ENCODE peak calls at places on chromosomes 6 and 20, in six cellular contexts. One of them, this sample, is unnamed.

GRCh38 chr6:36314221-36315014 is 22.3 kb downstream of the BNIP5 start:
- DNase-seq in epithelial cell of proximal tubule: no peak
- DNase-seq in T47D: no peak
- DNase-seq in ELR: peak; percentile 21
- DNase-seq in posterior vena cava: peak; percentile 32
- DNase-seq in left ventricle myocardium inferior: no peak
- DNase-seq in this sample: peak; percentile 82

GRCh38 chr6:617485-618100 is 39.3 kb downstream of the HUS1B start:
- DNase-seq in posterior vena cava: no peak
- DNase-seq in ELR: no peak
- DNase-seq in left ventricle myocardium inferior: no peak
- DNase-seq in T47D: peak; percentile 87
- DNase-seq in epithelial cell of proximal tubule: no peak
- DNase-seq in this sample: peak; percentile 18

GRCh38 chr6:25041676-25042598 is 106.2 kb upstream of the RIPOR2 start:
- DNase-seq in posterior vena cava: no peak
- DNase-seq in left ventricle myocardium inferior: no peak
- DNase-seq in ELR: no peak
- DNase-seq in epithelial cell of proximal tubule: no peak
- DNase-seq in T47D: no peak
- DNase-seq in this sample: no peak

GRCh38 chr20:59246691-59247090 is 53.7 kb upstream of the EDN3 start:
- DNase-seq in ELR: no peak
- DNase-seq in left ventricle myocardium inferior: no peak
- DNase-seq in T47D: no peak
- DNase-seq in posterior vena cava: no peak
- DNase-seq in epithelial cell of proximal tubule: no peak
- DNase-seq in this sample: no peak

GRCh38 chr6:37454420-37455125 is 21.6 kb downstream of the CMTR1 start:
- DNase-seq in posterior vena cava: no peak
- DNase-seq in epithelial cell of proximal tubule: no peak
- DNase-seq in ELR: no peak
- DNase-seq in T47D: no peak
- DNase-seq in left ventricle myocardium inferior: no peak
- DNase-seq in this sample: peak; percentile 44

GRCh38 chr6:100171533-100172321 is 177.7 kb upstream of the MCHR2 start:
- DNase-seq in posterior vena cava: no peak
- DNase-seq in epithelial cell of proximal tubule: no peak
- DNase-seq in ELR: no peak
- DNase-seq in T47D: no peak
- DNase-seq in left ventricle myocardium inferior: no peak
- DNase-seq in this sample: peak; percentile 91

GRCh38 chr6:5507056-5507722 is 245.9 kb downstream of the FARS2 start:
- DNase-seq in epithelial cell of proximal tubule: peak; percentile 16
- DNase-seq in posterior vena cava: no peak
- DNase-seq in ELR: no peak
- DNase-seq in T47D: no peak
- DNase-seq in left ventricle myocardium inferior: no peak
- DNase-seq in this sample: no peak

GRCh38 chr6:38495922-38496635 is 143.7 kb downstream of the BTBD9 start:
- DNase-seq in ELR: no peak
- DNase-seq in posterior vena cava: no peak
- DNase-seq in left ventricle myocardium inferior: no peak
- DNase-seq in T47D: no peak
- DNase-seq in epithelial cell of proximal tubule: no peak
- DNase-seq in this sample: peak; percentile 51

GRCh38 chr6:159008656-159009288 is 8.8 kb upstream of the RSPH3 start:
- DNase-seq in ELR: peak; percentile 63
- DNase-seq in posterior vena cava: no peak
- DNase-seq in epithelial cell of proximal tubule: no peak
- DNase-seq in T47D: peak; percentile 50
- DNase-seq in left ventricle myocardium inferior: no peak
- DNase-seq in this sample: peak; percentile 47

GRCh38 chr6:133697666-133698065 is 191.2 kb upstream of the TCF21 start:
- DNase-seq in ELR: no peak
- DNase-seq in epithelial cell of proximal tubule: no peak
- DNase-seq in posterior vena cava: no peak
- DNase-seq in left ventricle myocardium inferior: no peak
- DNase-seq in T47D: no peak
- DNase-seq in this sample: peak; percentile 11

GRCh38 chr20:50246367-50247195 is 56.0 kb downstream of the CEBPB start:
- DNase-seq in epithelial cell of proximal tubule: no peak
- DNase-seq in posterior vena cava: no peak
- DNase-seq in T47D: peak; percentile 86
- DNase-seq in left ventricle myocardium inferior: no peak
- DNase-seq in ELR: no peak
- DNase-seq in this sample: no peak

GRCh38 chr6:141551318-141551717 is 581.4 kb upstream of the GJE1 start:
- DNase-seq in epithelial cell of proximal tubule: no peak
- DNase-seq in ELR: peak; percentile 8
- DNase-seq in T47D: no peak
- DNase-seq in posterior vena cava: no peak
- DNase-seq in left ventricle myocardium inferior: no peak
- DNase-seq in this sample: peak; percentile 40

GRCh38 chr6:131169613-131170012 is 34.3 kb downstream of the AKAP7 start:
- DNase-seq in T47D: no peak
- DNase-seq in posterior vena cava: no peak
- DNase-seq in epithelial cell of proximal tubule: no peak
- DNase-seq in left ventricle myocardium inferior: no peak
- DNase-seq in ELR: no peak
- DNase-seq in this sample: no peak

GRCh38 chr20:57282691-57283361 is 16.4 kb upstream of the BMP7 start:
- DNase-seq in epithelial cell of proximal tubule: no peak
- DNase-seq in ELR: no peak
- DNase-seq in T47D: no peak
- DNase-seq in left ventricle myocardium inferior: no peak
- DNase-seq in posterior vena cava: no peak
- DNase-seq in this sample: no peak